ENCODE peak calls at places on chromosomes 11 and 22, in five cellular contexts. Q is thoracic aorta; I is mucosa of descending colon; A is breast epithelium; E is effector memory CD4-positive, alpha-beta T cell. O is an unnamed sample.

GRCh38 chr11:64892411-64892831 is 14.0 kb upstream of the EHD1 start:
- DNase-seq in Q (no peak), I (peak; percentile 59), A (no peak), E (no peak), O (no peak)

GRCh38 chr11:31487848-31488247 is 21.6 kb downstream of the IMMP1L start:
- DNase-seq in Q (no peak), I (no peak), A (no peak), E (no peak), O (no peak)

GRCh38 chr11:10742460-10743208 is 8.4 kb upstream of the CTR9 start:
- DNase-seq in Q (no peak), I (no peak), A (no peak), E (peak; percentile 13), O (no peak)

GRCh38 chr11:17550455-17551346 is 3.6 kb downstream of the OTOG start:
- DNase-seq in Q (no peak), I (no peak), A (no peak), E (no peak), O (no peak)

GRCh38 chr11:6124245-6124644 is 16.8 kb downstream of the OR56B4 start:
- DNase-seq in Q (no peak), I (no peak), A (no peak), E (no peak), O (no peak)

GRCh38 chr22:31230871-31231621 is 18.9 kb downstream of the LIMK2 start:
- DNase-seq in Q (no peak), I (no peak), A (no peak), E (peak; percentile 24), O (no peak)

GRCh38 chr11:64933935-64934693 is 1.6 kb downstream of the GPHA2 start:
- DNase-seq in Q (no peak), I (no peak), A (no peak), E (no peak), O (no peak)

GRCh38 chr11:19872526-19873135 is 160.0 kb downstream of the NAV2 start:
- DNase-seq in Q (no peak), I (no peak), A (no peak), E (no peak), O (no peak)

GRCh38 chr22:48488611-48489456 is 1338.8 kb downstream of the BRD1 start:
- DNase-seq in Q (no peak), I (no peak), A (no peak), E (no peak), O (no peak)

GRCh38 chr22:35731321-35731720 is 13.6 kb downstream of the APOL5 start:
- DNase-seq in Q (no peak), I (no peak), A (no peak), E (no peak), O (no peak)

GRCh38 chr11:727859-728748 is 19.2 kb upstream of the TALDO1 start:
- DNase-seq in Q (peak; percentile 86), I (peak; percentile 91), A (peak; percentile 88), E (peak; percentile 67), O (no peak)

GRCh38 chr11:9577551-9577950 is 4.1 kb downstream of the WEE1 start:
- DNase-seq in Q (no peak), I (no peak), A (no peak), E (no peak), O (no peak)

GRCh38 chr11:62399868-62400245 is 19.0 kb upstream of the SCGB1A1 start:
- DNase-seq in Q (no peak), I (no peak), A (no peak), E (no peak), O (no peak)

GRCh38 chr22:23621082-23621780 is 10.9 kb downstream of the DRICH1 start:
- DNase-seq in Q (no peak), I (no peak), A (no peak), E (no peak), O (no peak)

GRCh38 chr11:44269369-44270351 is 40.3 kb downstream of the ALX4 start:
- DNase-seq in Q (no peak), I (no peak), A (no peak), E (no peak), O (no peak)

GRCh38 chr11:44568706-44569473 is 3.4 kb downstream of the CD82 start:
- DNase-seq in Q (peak; percentile 71), I (peak; percentile 67), A (peak; percentile 64), E (peak; percentile 89), O (peak; percentile 79)

GRCh38 chr22:48786679-48786996 is 1041.0 kb downstream of the BRD1 start:
- DNase-seq in Q (no peak), I (no peak), A (no peak), E (no peak), O (no peak)

GRCh38 chr11:114563077-114563476 is 3.4 kb upstream of the NXPE1 start:
- DNase-seq in Q (no peak), I (no peak), A (no peak), E (no peak), O (no peak)

GRCh38 chr11:18299724-18300123 is 22.2 kb downstream of the HPS5 start:
- DNase-seq in Q (no peak), I (no peak), A (no peak), E (no peak), O (no peak)

GRCh38 chr11:111512296-111513239 is at the start of gene BTG4:
- DNase-seq in Q (no peak), I (peak; percentile 24), A (no peak), E (no peak), O (no peak)

GRCh38 chr11:119791701-119792151 is 62.7 kb upstream of the NECTIN1 start:
- DNase-seq in Q (no peak), I (no peak), A (no peak), E (no peak), O (no peak)

GRCh38 chr11:19431059-19431398 is 190.3 kb upstream of the E2F8 start:
- DNase-seq in Q (no peak), I (no peak), A (no peak), E (no peak), O (no peak)

GRCh38 chr11:122074022-122074421 is 42.0 kb downstream of the BLID start:
- DNase-seq in Q (no peak), I (no peak), A (no peak), E (no peak), O (no peak)

GRCh38 chr11:27281740-27282139 is 81.3 kb downstream of the CCDC34 start:
- DNase-seq in Q (no peak), I (no peak), A (no peak), E (no peak), O (no peak)
- H3K4me3 ChIP-seq in Q (no peak overlapping the region), I (no peak overlapping the region), A (no peak overlapping the region), E (no peak overlapping the region), O (no peak overlapping the region)

GRCh38 chr11:100790073-100790472 is 103.0 kb downstream of the ARHGAP42 start:
- DNase-seq in Q (no peak), I (no peak), A (no peak), E (no peak), O (no peak)

GRCh38 chr11:100789500-100789899 is 102.4 kb downstream of the ARHGAP42 start:
- DNase-seq in Q (no peak), I (no peak), A (no peak), E (no peak), O (no peak)

GRCh38 chr11:100791873-100792272 is 104.8 kb downstream of the ARHGAP42 start:
- DNase-seq in Q (no peak), I (no peak), A (no peak), E (no peak), O (no peak)

GRCh38 chr11:100793525-100793924 is 106.4 kb downstream of the ARHGAP42 start:
- DNase-seq in Q (no peak), I (no peak), A (no peak), E (no peak), O (no peak)

DNA sequence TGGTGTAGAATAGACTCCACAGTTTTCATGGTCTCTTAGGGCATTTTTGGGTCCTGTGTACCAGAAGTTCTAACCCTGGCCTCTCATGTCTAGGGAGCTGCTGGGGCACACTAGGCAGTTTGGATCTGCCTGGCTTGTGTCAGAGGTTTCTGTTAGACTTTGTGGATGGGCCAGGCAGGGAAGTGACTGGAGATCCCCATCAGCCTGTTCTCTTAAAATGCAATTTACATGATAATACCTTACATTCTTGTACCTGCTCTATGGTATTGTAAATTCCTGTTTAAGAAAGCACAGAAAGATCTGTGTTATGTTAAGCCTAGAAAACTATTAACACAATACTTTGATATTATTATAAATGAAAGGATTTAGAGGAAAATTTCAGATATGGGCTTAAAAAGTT is 104.0 kb downstream of the ARHGAP42 start:
- DNase-seq in Q (no peak), I (no peak), A (no peak), E (no peak), O (no peak)
- H3K4me3 ChIP-seq in Q (no peak overlapping the region), I (no peak overlapping the region), A (no peak overlapping the region), E (no peak overlapping the region), O (no peak overlapping the region)

DNA sequence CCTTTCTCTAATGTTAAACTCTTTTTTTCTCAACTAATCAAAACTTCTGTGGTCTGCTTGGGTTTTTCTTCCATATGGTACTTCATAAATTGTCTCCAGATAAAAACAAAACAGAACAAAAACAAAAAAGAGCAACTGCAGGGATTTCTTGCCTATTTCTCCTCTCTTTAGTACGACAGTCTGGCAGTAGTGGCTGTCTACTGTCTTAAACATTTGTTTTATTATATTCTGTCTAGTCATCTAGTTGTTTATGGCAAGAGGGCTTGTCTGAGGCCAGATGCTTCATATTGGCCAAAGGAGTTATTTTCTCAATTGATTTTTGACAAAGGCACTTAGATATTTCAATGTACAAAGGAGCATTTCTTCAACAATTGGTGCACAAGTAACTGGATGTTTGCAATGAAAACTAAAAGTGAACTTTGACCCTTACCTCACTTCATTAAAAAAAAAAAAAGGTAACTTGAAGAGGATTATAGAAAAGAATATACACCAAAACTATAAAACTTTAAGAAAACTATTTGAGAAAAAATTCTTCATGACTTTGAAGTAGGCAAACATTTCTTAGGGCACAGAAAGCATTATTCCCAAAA is 404.2 kb downstream of the LUZP2 start:
- DNase-seq in Q (no peak), I (no peak), A (no peak), E (no peak), O (no peak)
- H3K4me3 ChIP-seq in Q (no peak overlapping the region), I (no peak overlapping the region), A (no peak overlapping the region), E (no peak overlapping the region), O (no peak overlapping the region)

DNA sequence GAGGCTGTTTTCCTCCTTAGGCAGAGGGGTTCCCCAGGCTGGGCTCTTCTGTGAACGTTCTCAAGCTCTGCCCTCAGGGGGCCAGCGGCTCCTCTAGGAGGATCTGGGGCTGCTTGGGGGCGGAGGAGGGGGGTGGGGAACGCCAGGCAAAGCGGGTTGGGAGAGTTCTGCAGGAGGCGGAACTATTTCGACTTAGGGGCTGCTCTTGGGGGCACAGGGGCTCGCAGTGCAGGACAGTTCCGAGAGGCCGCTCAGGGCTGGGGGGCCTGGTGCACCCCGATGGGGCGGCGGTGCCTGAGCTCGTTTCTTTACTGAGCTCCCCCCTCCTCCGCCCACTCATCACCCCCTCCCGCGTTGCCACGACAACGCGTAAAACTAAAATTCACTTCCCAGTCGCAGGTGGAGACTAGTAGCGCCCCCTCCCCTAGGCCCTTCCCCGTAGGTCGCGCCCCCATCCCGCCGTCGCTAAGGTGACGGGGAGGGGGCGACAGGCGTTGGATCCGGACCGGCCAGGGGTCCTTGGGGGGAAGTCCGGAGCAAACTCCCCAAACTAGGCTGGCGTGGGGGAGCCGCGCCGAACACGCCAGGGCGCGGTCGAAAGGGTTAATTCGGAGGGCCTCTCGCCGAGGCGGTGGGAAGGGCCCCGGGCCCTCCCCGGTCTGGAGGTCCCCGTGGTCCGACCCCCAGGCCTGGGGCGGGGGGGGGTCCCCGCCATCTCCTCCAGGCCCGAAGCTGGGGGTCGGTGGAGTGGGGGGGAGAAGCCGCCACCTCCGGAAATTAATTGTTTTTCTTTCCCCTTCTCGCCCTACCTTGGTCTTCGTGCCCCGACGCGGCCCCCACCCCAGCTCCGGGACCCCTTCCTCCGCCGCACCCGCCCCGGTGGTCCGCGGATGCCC is 856 bp downstream of the SHANK3 start:
- DNase-seq in Q (no peak), I (no peak), A (no peak), E (no peak), O (no peak)
- H3K4me3 ChIP-seq in Q (peak overlapping the region; percentile 63), I (no peak overlapping the region), A (peak overlapping the region; percentile 42), E (peak overlapping the region; percentile 23), O (no peak overlapping the region)